ENCODE peak calls at places on chromosomes 1 and 21, in six cellular contexts. One of them, this sample, is unnamed.

GRCh38 chr21:42736646-42737350 is 83.4 kb downstream of the PDE9A start:
- DNase-seq in LoVo: no peak
- DNase-seq in omental fat pad: no peak
- DNase-seq in stimulated activated CD4-positive, alpha-beta T cell treated with anti-CD3 and anti-CD28 coated beads, TNF-alpha, amount 100 ng/mL, for 1 hour: no peak
- DNase-seq in activated naive CD4-positive, alpha-beta T cell treated with Interleukin-2 at 50 U/mL for 16 hours: no peak
- DNase-seq in choroid plexus epithelial cell: no peak
- DNase-seq in this sample: no peak

GRCh38 chr1:155082301-155082940 is 3.8 kb downstream of the EFNA3 start:
- DNase-seq in LoVo: peak
- DNase-seq in choroid plexus epithelial cell: no peak
- DNase-seq in omental fat pad: no peak
- DNase-seq in activated naive CD4-positive, alpha-beta T cell treated with Interleukin-2 at 50 U/mL for 16 hours: peak
- DNase-seq in stimulated activated CD4-positive, alpha-beta T cell treated with anti-CD3 and anti-CD28 coated beads, TNF-alpha, amount 100 ng/mL, for 1 hour: no peak
- DNase-seq in this sample: no peak

GRCh38 chr1:244218220-244218619 is 167.1 kb downstream of the ZBTB18 start:
- DNase-seq in LoVo: no peak
- DNase-seq in choroid plexus epithelial cell: no peak
- DNase-seq in activated naive CD4-positive, alpha-beta T cell treated with Interleukin-2 at 50 U/mL for 16 hours: no peak
- DNase-seq in omental fat pad: no peak
- DNase-seq in stimulated activated CD4-positive, alpha-beta T cell treated with anti-CD3 and anti-CD28 coated beads, TNF-alpha, amount 100 ng/mL, for 1 hour: no peak
- DNase-seq in this sample: no peak

GRCh38 chr1:29575826-29576225 is 339.5 kb downstream of the PTPRU start:
- DNase-seq in omental fat pad: no peak
- DNase-seq in stimulated activated CD4-positive, alpha-beta T cell treated with anti-CD3 and anti-CD28 coated beads, TNF-alpha, amount 100 ng/mL, for 1 hour: no peak
- DNase-seq in activated naive CD4-positive, alpha-beta T cell treated with Interleukin-2 at 50 U/mL for 16 hours: no peak
- DNase-seq in LoVo: no peak
- DNase-seq in choroid plexus epithelial cell: no peak
- DNase-seq in this sample: no peak

GRCh38 chr1:14915356-14916054 is 238.0 kb upstream of the TMEM51 start:
- DNase-seq in stimulated activated CD4-positive, alpha-beta T cell treated with anti-CD3 and anti-CD28 coated beads, TNF-alpha, amount 100 ng/mL, for 1 hour: no peak
- DNase-seq in choroid plexus epithelial cell: peak
- DNase-seq in activated naive CD4-positive, alpha-beta T cell treated with Interleukin-2 at 50 U/mL for 16 hours: peak
- DNase-seq in LoVo: peak
- DNase-seq in omental fat pad: peak
- DNase-seq in this sample: peak

GRCh38 chr1:85447000-85447943 is 17.7 kb downstream of the DDAH1 start:
- DNase-seq in stimulated activated CD4-positive, alpha-beta T cell treated with anti-CD3 and anti-CD28 coated beads, TNF-alpha, amount 100 ng/mL, for 1 hour: no peak
- DNase-seq in omental fat pad: no peak
- DNase-seq in LoVo: no peak
- DNase-seq in choroid plexus epithelial cell: peak
- DNase-seq in activated naive CD4-positive, alpha-beta T cell treated with Interleukin-2 at 50 U/mL for 16 hours: no peak
- DNase-seq in this sample: no peak

GRCh38 chr1:154837034-154837678 is 32.9 kb downstream of the KCNN3 start:
- DNase-seq in choroid plexus epithelial cell: no peak
- DNase-seq in stimulated activated CD4-positive, alpha-beta T cell treated with anti-CD3 and anti-CD28 coated beads, TNF-alpha, amount 100 ng/mL, for 1 hour: no peak
- DNase-seq in LoVo: no peak
- DNase-seq in activated naive CD4-positive, alpha-beta T cell treated with Interleukin-2 at 50 U/mL for 16 hours: no peak
- DNase-seq in omental fat pad: no peak
- DNase-seq in this sample: no peak

GRCh38 chr1:100757946-100758345 is 38.4 kb downstream of the VCAM1 start:
- DNase-seq in choroid plexus epithelial cell: no peak
- DNase-seq in stimulated activated CD4-positive, alpha-beta T cell treated with anti-CD3 and anti-CD28 coated beads, TNF-alpha, amount 100 ng/mL, for 1 hour: no peak
- DNase-seq in omental fat pad: no peak
- DNase-seq in LoVo: no peak
- DNase-seq in activated naive CD4-positive, alpha-beta T cell treated with Interleukin-2 at 50 U/mL for 16 hours: no peak
- DNase-seq in this sample: no peak

GRCh38 chr1:183033205-183033604 is 10.0 kb downstream of the LAMC1 start:
- DNase-seq in choroid plexus epithelial cell: no peak
- DNase-seq in omental fat pad: no peak
- DNase-seq in activated naive CD4-positive, alpha-beta T cell treated with Interleukin-2 at 50 U/mL for 16 hours: no peak
- DNase-seq in stimulated activated CD4-positive, alpha-beta T cell treated with anti-CD3 and anti-CD28 coated beads, TNF-alpha, amount 100 ng/mL, for 1 hour: no peak
- DNase-seq in LoVo: peak
- DNase-seq in this sample: no peak

GRCh38 chr1:236345728-236346127 is 48.4 kb upstream of the EDARADD start:
- DNase-seq in stimulated activated CD4-positive, alpha-beta T cell treated with anti-CD3 and anti-CD28 coated beads, TNF-alpha, amount 100 ng/mL, for 1 hour: no peak
- DNase-seq in omental fat pad: no peak
- DNase-seq in LoVo: no peak
- DNase-seq in choroid plexus epithelial cell: peak
- DNase-seq in activated naive CD4-positive, alpha-beta T cell treated with Interleukin-2 at 50 U/mL for 16 hours: no peak
- DNase-seq in this sample: no peak

GRCh38 chr1:48777219-48777895 is 666 bp upstream of the BEND5 start:
- DNase-seq in activated naive CD4-positive, alpha-beta T cell treated with Interleukin-2 at 50 U/mL for 16 hours: no peak
- DNase-seq in LoVo: no peak
- DNase-seq in omental fat pad: no peak
- DNase-seq in choroid plexus epithelial cell: no peak
- DNase-seq in stimulated activated CD4-positive, alpha-beta T cell treated with anti-CD3 and anti-CD28 coated beads, TNF-alpha, amount 100 ng/mL, for 1 hour: no peak
- DNase-seq in this sample: no peak

GRCh38 chr1:113391643-113392271 is 1.4 kb downstream of the MAGI3 start:
- DNase-seq in choroid plexus epithelial cell: no peak
- DNase-seq in activated naive CD4-positive, alpha-beta T cell treated with Interleukin-2 at 50 U/mL for 16 hours: peak
- DNase-seq in stimulated activated CD4-positive, alpha-beta T cell treated with anti-CD3 and anti-CD28 coated beads, TNF-alpha, amount 100 ng/mL, for 1 hour: no peak
- DNase-seq in LoVo: no peak
- DNase-seq in omental fat pad: no peak
- DNase-seq in this sample: peak

GRCh38 chr1:30788580-30789387 is 31.2 kb upstream of the LAPTM5 start:
- DNase-seq in stimulated activated CD4-positive, alpha-beta T cell treated with anti-CD3 and anti-CD28 coated beads, TNF-alpha, amount 100 ng/mL, for 1 hour: no peak
- DNase-seq in choroid plexus epithelial cell: no peak
- DNase-seq in LoVo: no peak
- DNase-seq in activated naive CD4-positive, alpha-beta T cell treated with Interleukin-2 at 50 U/mL for 16 hours: no peak
- DNase-seq in omental fat pad: no peak
- DNase-seq in this sample: no peak

GRCh38 chr1:50873458-50874187 is 86.4 kb downstream of the FAF1 start:
- DNase-seq in activated naive CD4-positive, alpha-beta T cell treated with Interleukin-2 at 50 U/mL for 16 hours: peak
- DNase-seq in LoVo: peak
- DNase-seq in stimulated activated CD4-positive, alpha-beta T cell treated with anti-CD3 and anti-CD28 coated beads, TNF-alpha, amount 100 ng/mL, for 1 hour: peak
- DNase-seq in omental fat pad: no peak
- DNase-seq in choroid plexus epithelial cell: peak
- DNase-seq in this sample: peak

GRCh38 chr21:39156024-39156423 is 27.2 kb downstream of the PSMG1 start:
- DNase-seq in LoVo: no peak
- DNase-seq in omental fat pad: no peak
- DNase-seq in stimulated activated CD4-positive, alpha-beta T cell treated with anti-CD3 and anti-CD28 coated beads, TNF-alpha, amount 100 ng/mL, for 1 hour: no peak
- DNase-seq in activated naive CD4-positive, alpha-beta T cell treated with Interleukin-2 at 50 U/mL for 16 hours: no peak
- DNase-seq in choroid plexus epithelial cell: peak
- DNase-seq in this sample: no peak

GRCh38 chr1:31991202-31991601 is 22.5 kb upstream of the KHDRBS1 start:
- DNase-seq in stimulated activated CD4-positive, alpha-beta T cell treated with anti-CD3 and anti-CD28 coated beads, TNF-alpha, amount 100 ng/mL, for 1 hour: no peak
- DNase-seq in choroid plexus epithelial cell: no peak
- DNase-seq in activated naive CD4-positive, alpha-beta T cell treated with Interleukin-2 at 50 U/mL for 16 hours: no peak
- DNase-seq in omental fat pad: no peak
- DNase-seq in LoVo: no peak
- DNase-seq in this sample: no peak

GRCh38 chr21:44282370-44282769 is 3.3 kb upstream of the AIRE start:
- DNase-seq in stimulated activated CD4-positive, alpha-beta T cell treated with anti-CD3 and anti-CD28 coated beads, TNF-alpha, amount 100 ng/mL, for 1 hour: no peak
- DNase-seq in activated naive CD4-positive, alpha-beta T cell treated with Interleukin-2 at 50 U/mL for 16 hours: no peak
- DNase-seq in choroid plexus epithelial cell: no peak
- DNase-seq in omental fat pad: no peak
- DNase-seq in LoVo: no peak
- DNase-seq in this sample: no peak

GRCh38 chr1:118459871-118460270 is 274.8 kb upstream of the SPAG17 start:
- DNase-seq in stimulated activated CD4-positive, alpha-beta T cell treated with anti-CD3 and anti-CD28 coated beads, TNF-alpha, amount 100 ng/mL, for 1 hour: no peak
- DNase-seq in choroid plexus epithelial cell: no peak
- DNase-seq in LoVo: no peak
- DNase-seq in omental fat pad: no peak
- DNase-seq in activated naive CD4-positive, alpha-beta T cell treated with Interleukin-2 at 50 U/mL for 16 hours: no peak
- DNase-seq in this sample: no peak

GRCh38 chr1:92756537-92756936 is 28.4 kb downstream of the EVI5 start:
- DNase-seq in omental fat pad: no peak
- DNase-seq in LoVo: no peak
- DNase-seq in choroid plexus epithelial cell: no peak
- DNase-seq in stimulated activated CD4-positive, alpha-beta T cell treated with anti-CD3 and anti-CD28 coated beads, TNF-alpha, amount 100 ng/mL, for 1 hour: no peak
- DNase-seq in activated naive CD4-positive, alpha-beta T cell treated with Interleukin-2 at 50 U/mL for 16 hours: no peak
- DNase-seq in this sample: no peak

GRCh38 chr1:192171123-192171522 is 12.9 kb downstream of the RGS18 start:
- DNase-seq in omental fat pad: no peak
- DNase-seq in stimulated activated CD4-positive, alpha-beta T cell treated with anti-CD3 and anti-CD28 coated beads, TNF-alpha, amount 100 ng/mL, for 1 hour: no peak
- DNase-seq in choroid plexus epithelial cell: no peak
- DNase-seq in activated naive CD4-positive, alpha-beta T cell treated with Interleukin-2 at 50 U/mL for 16 hours: no peak
- DNase-seq in LoVo: no peak
- DNase-seq in this sample: no peak

GRCh38 chr1:68104155-68104554 is 53.7 kb upstream of the DIRAS3 start:
- DNase-seq in omental fat pad: no peak
- DNase-seq in LoVo: no peak
- DNase-seq in activated naive CD4-positive, alpha-beta T cell treated with Interleukin-2 at 50 U/mL for 16 hours: no peak
- DNase-seq in stimulated activated CD4-positive, alpha-beta T cell treated with anti-CD3 and anti-CD28 coated beads, TNF-alpha, amount 100 ng/mL, for 1 hour: no peak
- DNase-seq in choroid plexus epithelial cell: peak
- DNase-seq in this sample: no peak

GRCh38 chr1:111497592-111497991 is 5.8 kb downstream of the ADORA3 start:
- DNase-seq in stimulated activated CD4-positive, alpha-beta T cell treated with anti-CD3 and anti-CD28 coated beads, TNF-alpha, amount 100 ng/mL, for 1 hour: no peak
- DNase-seq in omental fat pad: no peak
- DNase-seq in LoVo: no peak
- DNase-seq in activated naive CD4-positive, alpha-beta T cell treated with Interleukin-2 at 50 U/mL for 16 hours: no peak
- DNase-seq in choroid plexus epithelial cell: no peak
- DNase-seq in this sample: no peak

GRCh38 chr1:203584040-203584439 is 42.6 kb upstream of the ATP2B4 start:
- DNase-seq in stimulated activated CD4-positive, alpha-beta T cell treated with anti-CD3 and anti-CD28 coated beads, TNF-alpha, amount 100 ng/mL, for 1 hour: no peak
- DNase-seq in LoVo: no peak
- DNase-seq in choroid plexus epithelial cell: no peak
- DNase-seq in activated naive CD4-positive, alpha-beta T cell treated with Interleukin-2 at 50 U/mL for 16 hours: no peak
- DNase-seq in omental fat pad: no peak
- DNase-seq in this sample: no peak